ENCODE peak calls at places on chromosomes 7 and 10, in four cellular contexts. F is cardiac fibroblast, O is fibroblast of lung, N is heart left ventricle. D is an unnamed sample.

GRCh38 chr7:25944777-25945176 is 207.2 kb upstream of the NFE2L3 start:
- DNase-seq in F (no peak), O (no peak), N (no peak), D (no peak)

GRCh38 chr10:34655286-34656170 is 159.6 kb downstream of the PARD3 start:
- DNase-seq in F (peak; percentile 88), O (peak; percentile 60), N (no peak), D (peak; percentile 79)

GRCh38 chr10:63169063-63169462 is 35.9 kb downstream of the NRBF2 start:
- DNase-seq in F (no peak), O (no peak), N (no peak), D (no peak)

GRCh38 chr10:78700413-78700812 is 368.4 kb upstream of the ZMIZ1 start:
- DNase-seq in F (peak; percentile 47), O (no peak), N (peak; percentile 47), D (peak; percentile 50)

GRCh38 chr7:95608344-95609173 is 12.2 kb upstream of the PDK4 start:
- DNase-seq in F (peak; percentile 96), O (peak; percentile 82), N (peak; percentile 96), D (peak; percentile 94)

GRCh38 chr7:137421389-137421788 is 77.9 kb upstream of the PTN start:
- DNase-seq in F (peak; percentile 19), O (peak; percentile 37), N (no peak), D (no peak)

GRCh38 chr10:124384142-124384541 is 34.6 kb downstream of the OAT start:
- DNase-seq in F (peak; percentile 5), O (no peak), N (no peak), D (no peak)

GRCh38 chr10:73717564-73717963 is 19.7 kb upstream of the AGAP5 start:
- DNase-seq in F (no peak), O (no peak), N (no peak), D (no peak)

GRCh38 chr10:116796910-116797513 is 52.3 kb upstream of the ENO4 start:
- DNase-seq in F (peak; percentile 77), O (peak; percentile 50), N (peak; percentile 74), D (peak; percentile 73)

GRCh38 chr10:92571649-92572048 is 2.2 kb downstream of the IDE start:
- DNase-seq in F (peak; percentile 25), O (peak; percentile 78), N (no peak), D (no peak)

GRCh38 chr7:146772581-146772980 is 656.0 kb downstream of the CNTNAP2 start:
- DNase-seq in F (no peak), O (no peak), N (no peak), D (no peak)

GRCh38 chr7:151742713-151743480 is 134.0 kb downstream of the PRKAG2 start:
- DNase-seq in F (no peak), O (peak; percentile 51), N (peak; percentile 73), D (no peak)

GRCh38 chr10:71694567-71694968 is 25.0 kb downstream of the C10orf105 start:
- DNase-seq in F (no peak), O (no peak), N (peak; percentile 62), D (no peak)

GRCh38 chr10:79102056-79102874 is 33.5 kb downstream of the ZMIZ1 start:
- DNase-seq in F (no peak), O (peak; percentile 74), N (peak; percentile 78), D (peak; percentile 20)

GRCh38 chr10:86658261-86658741 is 4.0 kb downstream of the OPN4 start:
- DNase-seq in F (no peak), O (no peak), N (peak; percentile 54), D (no peak)

GRCh38 chr7:21773326-21773725 is 172.4 kb downstream of the CDCA7L start:
- DNase-seq in F (no peak), O (no peak), N (no peak), D (no peak)

GRCh38 chr10:8332730-8333111 is 278.2 kb downstream of the GATA3 start:
- DNase-seq in F (no peak), O (no peak), N (no peak), D (no peak)

GRCh38 chr7:129914536-129915272 is 38.1 kb downstream of the UBE2H start:
- DNase-seq in F (peak; percentile 35), O (peak; percentile 39), N (no peak), D (no peak)

GRCh38 chr10:46559231-46559671 is 2.8 kb upstream of the GPRIN2 start:
- DNase-seq in F (no peak), O (no peak), N (peak; percentile 13), D (no peak)

DNA sequence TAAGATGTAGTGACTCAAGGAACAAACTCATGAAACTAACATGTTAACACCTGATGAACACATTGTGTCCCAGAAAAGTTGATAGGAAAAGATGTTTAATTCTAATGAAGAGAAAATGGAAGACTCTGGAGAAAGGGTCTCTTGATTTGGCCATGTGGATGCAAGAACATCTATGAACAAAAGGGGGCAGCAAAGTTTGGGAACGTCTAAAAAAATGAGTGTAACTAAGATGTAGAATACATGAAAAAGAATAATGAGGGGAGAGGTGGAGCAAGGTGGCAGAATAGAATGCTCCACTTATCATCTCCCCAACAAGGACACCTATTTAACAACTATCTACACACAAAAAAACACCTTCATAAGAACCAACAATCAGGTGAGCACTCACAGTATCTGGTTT is 805.1 kb downstream of the TNS3 start:
- DNase-seq in F (peak; percentile 66), O (peak; percentile 18), N (no peak), D (peak; percentile 33)
- TF ChIP-seq CTCF in F (peak; percentile 59), O (peak; percentile 46), N (peak; percentile 43), D (peak; percentile 58)

GRCh38 chr7:90404777-90405176 is 1.5 kb downstream of the CLDN12 start:
- DNase-seq in F (peak; percentile 49), O (peak; percentile 15), N (no peak), D (peak; percentile 52)
- H3K4me3 ChIP-seq in F (no peak overlapping the region), O (peak overlapping the region; percentile 85), N (no peak overlapping the region), D (no peak overlapping the region)

DNA sequence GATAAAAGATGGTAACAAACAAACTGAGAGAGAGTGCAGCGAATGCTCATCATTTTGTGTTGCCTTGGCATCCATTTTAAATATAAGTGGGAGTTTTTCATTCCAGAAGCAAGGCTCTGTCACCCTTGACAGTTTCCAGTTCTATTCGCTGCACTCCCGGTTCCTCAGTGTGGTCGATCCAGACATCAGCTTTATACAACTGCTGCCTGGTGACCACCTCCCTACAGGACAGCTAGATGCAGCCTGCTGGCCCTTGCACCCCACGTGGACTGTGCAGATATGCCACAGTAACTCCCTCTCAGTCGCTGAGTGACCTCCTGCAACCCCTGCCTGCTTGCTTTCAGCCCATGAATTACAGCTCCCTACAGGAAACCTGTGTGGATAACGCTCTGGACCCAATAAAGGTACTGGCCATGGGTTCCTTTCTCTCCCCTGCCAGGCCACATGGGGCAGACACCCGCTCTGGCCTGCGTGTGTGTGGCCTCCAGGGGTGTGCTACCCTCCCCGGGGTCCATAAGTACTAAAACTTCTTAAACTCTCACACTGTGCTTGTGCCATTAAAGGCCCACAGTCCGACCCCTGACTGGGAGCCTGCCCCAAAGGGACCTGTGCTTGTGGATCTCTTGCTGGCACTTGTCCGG is 23.7 kb downstream of the BEND7 start:
- DNase-seq in F (no peak), O (no peak), N (no peak), D (no peak)
- TF ChIP-seq CTCF in F (no peak), O (no peak), N (no peak), D (no peak)

DNA sequence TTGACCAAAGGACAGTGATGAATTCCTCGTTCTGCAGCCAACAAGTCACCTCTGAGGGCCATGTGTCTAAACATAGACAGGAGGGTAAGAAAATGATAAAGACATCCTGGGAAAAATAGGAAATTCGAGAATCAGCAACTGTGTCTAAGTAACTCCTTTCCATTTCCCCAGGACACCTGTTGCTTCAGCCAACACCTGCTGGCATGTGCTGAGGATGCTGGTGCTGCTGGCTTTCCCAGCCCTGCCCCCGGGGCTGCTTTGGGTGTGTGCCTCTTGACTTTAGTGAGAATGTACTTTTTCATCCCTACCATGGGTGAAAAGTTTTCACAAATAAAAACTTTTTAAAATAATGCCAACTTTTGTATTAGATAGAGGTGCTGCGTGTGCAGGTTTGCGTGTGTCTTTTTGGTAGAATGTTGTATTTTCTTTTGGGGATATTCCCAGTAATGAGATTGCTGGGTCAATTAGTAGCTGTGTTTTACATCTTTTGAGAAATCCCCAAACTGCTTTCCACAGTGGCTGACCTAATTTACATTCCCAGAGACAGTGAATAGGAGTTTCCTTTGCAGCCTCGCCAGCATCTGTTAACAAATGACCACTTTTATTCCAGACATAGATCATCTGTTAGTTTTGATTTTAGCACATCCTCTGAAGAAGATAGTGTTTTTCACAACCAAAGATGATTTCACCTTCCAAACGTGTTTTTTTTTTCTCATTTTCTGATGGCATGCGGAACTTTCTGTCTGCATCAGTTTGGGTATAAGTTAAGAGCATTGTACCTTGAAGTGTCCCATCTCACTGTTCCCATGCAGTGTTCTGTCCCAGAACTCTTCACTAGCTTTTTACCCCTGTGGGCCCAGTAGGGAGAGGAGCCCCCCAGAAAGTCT is 104.2 kb upstream of the ACBD5 start:
- DNase-seq in F (no peak), O (no peak), N (no peak), D (no peak)
- H3K4me3 ChIP-seq in F (no peak overlapping the region), O (no peak overlapping the region), N (no peak overlapping the region), D (no peak overlapping the region)

DNA sequence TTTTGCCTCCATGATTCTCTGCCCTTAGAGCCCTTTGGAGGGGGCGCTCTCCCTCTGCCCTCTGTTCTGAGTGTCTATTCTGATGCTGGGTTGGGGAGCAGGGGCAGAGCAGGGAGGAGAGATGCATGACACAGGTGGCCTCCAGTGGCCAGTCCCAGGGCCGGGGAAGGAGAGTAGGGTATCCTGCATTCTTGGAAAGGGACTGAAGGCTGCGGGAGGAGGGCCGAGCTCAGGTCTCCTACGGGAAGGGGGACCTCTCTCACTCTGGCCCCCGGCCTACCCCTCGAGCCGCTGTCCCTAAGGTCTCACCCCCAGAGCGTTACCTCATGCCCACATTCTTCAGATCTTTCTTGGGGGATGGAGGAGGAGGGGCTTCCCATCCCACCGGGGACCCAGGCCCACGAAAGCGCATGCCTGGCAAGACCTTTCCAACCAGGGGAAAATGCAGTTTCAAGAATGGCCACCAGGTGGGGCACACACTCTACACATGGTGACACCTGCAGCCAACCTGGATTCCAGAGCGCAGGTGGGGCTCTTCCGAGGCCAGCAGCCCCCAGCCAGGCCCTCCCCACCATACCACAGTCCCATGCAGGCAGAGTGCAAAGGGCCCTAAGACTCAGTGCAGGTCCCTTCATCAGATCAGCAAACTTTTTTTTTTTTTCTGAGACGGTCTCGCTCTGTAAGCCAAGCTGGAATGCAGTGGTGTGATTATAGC is 86.4 kb downstream of the MYL10 start:
- DNase-seq in F (peak; percentile 58), O (peak; percentile 24), N (peak; percentile 63), D (peak; percentile 64)
- TF ChIP-seq CTCF in F (peak; percentile 86), O (peak; percentile 84), N (peak; percentile 93), D (peak; percentile 84)

GRCh38 chr10:102132193-102132562 is 662 bp upstream of the PPRC1 start:
- DNase-seq in F (no peak), O (no peak), N (no peak), D (no peak)
- H3K4me3 ChIP-seq in F (no peak overlapping the region), O (peak overlapping the region; percentile 70), N (peak overlapping the region; percentile 67), D (peak overlapping the region; percentile 96)

GRCh38 chr10:89252225-89252585 is 630 bp upstream of the LIPA start:
- DNase-seq in F (no peak), O (no peak), N (no peak), D (no peak)

GRCh38 chr10:89250814-89251416 is 660 bp downstream of the LIPA start:
- DNase-seq in F (no peak), O (no peak), N (no peak), D (no peak)

GRCh38 chr10:89256338-89256737 is 4.8 kb upstream of the LIPA start:
- DNase-seq in F (no peak), O (no peak), N (no peak), D (no peak)

GRCh38 chr10:89249066-89249465 is 2.5 kb downstream of the LIPA start:
- DNase-seq in F (no peak), O (no peak), N (no peak), D (no peak)

GRCh38 chr10:89251417-89252224 is at the start of gene LIPA:
- DNase-seq in F (peak; percentile 98), O (peak; percentile 97), N (peak; percentile 97), D (peak; percentile 98)
- TF ChIP-seq CTCF in F (no peak), O (no peak), N (no peak), D (no peak)

D was measured in epithelial cell of esophagus.